ENCODE peak calls at places on chromosomes 11 and 22, in four cellular contexts. K, T, C and V are unnamed samples.

GRCh38 chr11:16397355-16397754 is 41.0 kb upstream of the SOX6 start:
- DNase-seq in K (no peak), T (no peak), C (no peak), V (no peak)

GRCh38 chr11:70306586-70307033 is 36.1 kb downstream of the PPFIA1 start:
- DNase-seq in K (no peak), T (no peak), C (no peak), V (no peak)

GRCh38 chr11:6746086-6746618 is 25.6 kb downstream of the OR2AG2 start:
- DNase-seq in K (no peak), T (no peak), C (no peak), V (no peak)

GRCh38 chr11:27698872-27699241 is 1.4 kb downstream of the BDNF start:
- DNase-seq in K (peak), T (peak), C (peak), V (peak)

GRCh38 chr11:79304599-79305212 is 136.1 kb downstream of the TENM4 start:
- DNase-seq in K (no peak), T (no peak), C (no peak), V (no peak)

GRCh38 chr11:33703234-33703633 is 2.6 kb upstream of the C11orf91 start:
- DNase-seq in K (no peak), T (no peak), C (no peak), V (no peak)

GRCh38 chr11:126413426-126413825 is 57.9 kb downstream of the ST3GAL4 start:
- DNase-seq in K (no peak), T (no peak), C (no peak), V (no peak)

GRCh38 chr11:95716266-95716665 is 73.3 kb downstream of the FAM76B start:
- DNase-seq in K (no peak), T (no peak), C (no peak), V (no peak)

GRCh38 chr11:111465400-111465799 is 46.8 kb downstream of the BTG4 start:
- DNase-seq in K (no peak), T (no peak), C (no peak), V (peak)

GRCh38 chr22:18033204-18033998 is 9.0 kb upstream of the MICAL3 start:
- DNase-seq in K (no peak), T (no peak), C (peak), V (no peak)

GRCh38 chr11:69003866-69004311 is 9.2 kb downstream of the MRGPRF start:
- DNase-seq in K (no peak), T (no peak), C (peak), V (no peak)

GRCh38 chr22:44291265-44292006 is 21.3 kb downstream of the SHISAL1 start:
- DNase-seq in K (no peak), T (no peak), C (no peak), V (no peak)

GRCh38 chr11:110715541-110715940 is 3.3 kb upstream of the ARHGAP20 start:
- DNase-seq in K (no peak), T (no peak), C (no peak), V (no peak)

GRCh38 chr11:110565690-110566336 is 136.1 kb downstream of the FDX1 start:
- DNase-seq in K (no peak), T (no peak), C (no peak), V (peak)

GRCh38 chr11:8168485-8169257 is at the start of gene RIC3:
- DNase-seq in K (no peak), T (no peak), C (peak), V (no peak)

GRCh38 chr11:9276571-9276970 is 11.4 kb upstream of the DENND5A start:
- DNase-seq in K (no peak), T (no peak), C (no peak), V (no peak)

GRCh38 chr11:66728760-66729385 is at the start of gene SPTBN2:
- DNase-seq in K (no peak), T (no peak), C (no peak), V (no peak)

GRCh38 chr22:32584650-32585049 is 110.0 kb downstream of the FBXO7 start:
- DNase-seq in K (no peak), T (no peak), C (no peak), V (no peak)
- H3K27ac ChIP-seq in K (no peak), T (peak), C (no peak), V (no peak)

DNA sequence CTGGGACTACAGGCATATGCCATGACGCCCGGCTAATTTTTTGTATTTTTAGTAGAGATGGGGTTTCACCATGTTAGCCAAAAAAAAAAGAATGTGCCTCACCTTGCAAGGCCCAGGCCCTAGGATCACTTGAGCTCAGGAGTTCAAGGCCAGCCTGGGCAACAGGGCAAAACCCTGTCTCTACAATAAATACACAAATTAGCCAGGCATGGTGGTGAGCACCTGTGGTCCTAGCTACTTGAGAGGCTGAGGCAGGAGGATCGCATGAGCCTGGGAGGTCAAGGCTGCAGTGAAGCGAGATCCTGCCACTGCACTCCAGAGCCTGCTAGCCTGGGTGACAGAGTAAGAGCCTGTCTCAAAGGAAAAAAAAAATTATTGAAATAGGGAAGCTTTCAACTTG is 8.1 kb upstream of the LDHC start:
- DNase-seq in K (no peak), T (no peak), C (no peak), V (no peak)
- TF ChIP-seq CTCF in K (no peak), T (no peak), C (no peak), V (no peak)

DNA sequence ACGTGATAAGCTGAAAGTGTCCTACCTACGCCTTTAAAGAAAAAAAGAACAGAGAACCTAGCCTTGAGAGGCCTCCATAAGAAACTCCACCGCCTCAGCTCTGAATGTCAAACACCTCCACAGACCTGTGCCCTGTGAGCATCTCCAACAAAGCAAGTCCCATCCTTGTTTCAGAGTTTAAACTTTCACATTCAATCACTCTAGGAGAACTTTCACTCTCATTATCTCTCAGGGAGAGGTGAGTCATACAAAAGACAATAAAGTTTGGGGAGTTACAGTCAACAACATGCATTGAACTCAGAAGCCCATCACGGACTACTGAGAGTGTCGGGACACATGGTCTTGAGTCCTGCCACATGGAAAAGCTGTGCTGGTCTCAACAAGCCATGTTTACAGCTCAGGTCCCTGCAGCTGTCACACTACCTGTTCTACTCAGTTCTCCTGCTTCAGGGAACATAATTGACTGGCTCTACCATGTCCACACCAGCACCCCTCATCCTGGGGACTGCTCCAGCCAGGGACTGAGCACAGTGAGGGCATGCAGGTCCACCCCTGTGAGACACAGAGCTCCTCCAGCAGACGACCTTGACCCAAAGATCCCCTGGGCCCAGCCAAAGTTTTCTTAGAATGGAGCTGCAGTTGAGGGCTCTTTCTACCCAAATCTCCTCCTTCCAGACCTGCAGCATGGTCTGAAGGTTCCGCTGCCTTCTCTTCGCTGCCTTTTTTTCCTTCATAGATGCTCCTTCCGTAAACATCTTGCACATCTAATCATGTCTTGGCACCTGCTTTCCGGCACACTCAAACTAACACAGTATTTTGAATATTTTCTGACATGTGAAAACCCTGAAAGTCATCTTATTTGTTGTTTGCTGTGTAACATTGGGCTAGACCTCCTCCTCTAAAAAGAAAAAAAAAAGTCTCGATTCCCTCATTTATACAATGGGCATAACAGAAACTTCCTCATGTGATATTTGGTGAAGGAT is 114.9 kb downstream of the ETS1 start:
- DNase-seq in K (no peak), T (no peak), C (peak), V (no peak)
- H3K27ac ChIP-seq in K (no peak), T (no peak), C (peak), V (peak)

GRCh38 chr11:120929664-120930154 is 94.2 kb upstream of the TBCEL start:
- DNase-seq in K (peak), T (peak), C (no peak), V (peak)
- TF ChIP-seq CTCF in K (peak), T (peak), C (no peak), V (peak)

GRCh38 chr11:31815743-31816466 is 4.8 kb upstream of the PAX6 start:
- DNase-seq in K (no peak), T (no peak), C (no peak), V (no peak)
- H3K27ac ChIP-seq in K (no peak), T (no peak), C (no peak), V (no peak)

GRCh38 chr11:2930705-2931415 is 1.6 kb upstream of the PHLDA2 start:
- DNase-seq in K (peak), T (peak), C (no peak), V (peak)

GRCh38 chr11:2929511-2929879 is 275 bp upstream of the PHLDA2 start:
- DNase-seq in K (peak), T (peak), C (no peak), V (peak)

GRCh38 chr11:2928605-2929510 is at the start of gene PHLDA2:
- DNase-seq in K (peak), T (peak), C (no peak), V (peak)

GRCh38 chr11:2931416-2931746 is 2.2 kb upstream of the PHLDA2 start:
- DNase-seq in K (no peak), T (no peak), C (no peak), V (no peak)

GRCh38 chr11:2929880-2930704 is 872 bp upstream of the PHLDA2 start:
- DNase-seq in K (peak), T (peak), C (no peak), V (peak)
- TF ChIP-seq CTCF in K (no peak), T (no peak), C (peak), V (no peak)

DNA sequence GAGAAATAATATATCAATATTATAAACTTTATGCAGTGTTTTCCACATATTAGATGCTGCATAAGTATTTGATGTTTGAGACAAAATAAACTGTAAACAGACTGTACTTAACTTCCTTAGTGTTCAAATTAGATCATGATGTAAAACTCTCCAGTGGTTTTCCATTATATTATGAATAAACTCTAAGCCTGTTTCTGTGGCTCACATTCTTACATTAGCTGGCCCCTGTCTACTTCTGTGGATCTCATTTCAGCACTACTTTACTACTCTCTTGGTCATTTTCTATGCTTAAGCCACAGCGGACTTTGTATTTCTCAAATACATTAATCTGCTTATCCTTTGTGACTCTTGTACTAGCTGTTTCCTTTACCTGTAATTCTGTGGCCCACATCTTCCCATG is 55.6 kb downstream of the ARHGEF12 start:
- DNase-seq in K (no peak), T (no peak), C (no peak), V (no peak)
- H3K27ac ChIP-seq in K (no peak), T (no peak), C (no peak), V (no peak)